ENCODE peak calls at places on chromosomes 12 and 14, in four cellular contexts. S is OCI-LY7, H is HAP-1, U is GM06990. A is an unnamed sample.

GRCh38 chr14:96204151-96205058 is at the start of gene BDKRB2:
- DNase-seq in S (no peak), H (no peak), U (no peak), A (peak; percentile 78)

GRCh38 chr14:93691042-93691780 is 97.1 kb downstream of the PRIMA1 start:
- DNase-seq in S (no peak), H (no peak), U (no peak), A (no peak)

GRCh38 chr12:25121916-25122315 is 73.0 kb downstream of the DNAI7 start:
- DNase-seq in S (no peak), H (no peak), U (no peak), A (no peak)

GRCh38 chr14:26394114-26394855 is 203.5 kb downstream of the NOVA1 start:
- DNase-seq in S (no peak), H (peak; percentile 78), U (no peak), A (no peak)

GRCh38 chr12:5200276-5201087 is 156.8 kb downstream of the KCNA5 start:
- DNase-seq in S (peak; percentile 48), H (no peak), U (peak; percentile 18), A (peak; percentile 87)

GRCh38 chr12:20368653-20369163 is 371 bp downstream of the PDE3A start:
- DNase-seq in S (no peak), H (peak; percentile 4), U (peak; percentile 6), A (peak; percentile 20)

GRCh38 chr14:72913809-72914208 is 12.5 kb upstream of the DCAF4 start:
- DNase-seq in S (no peak), H (no peak), U (no peak), A (no peak)

GRCh38 chr12:117998719-117999118 is 17.8 kb upstream of the RFC5 start:
- DNase-seq in S (no peak), H (no peak), U (no peak), A (no peak)

GRCh38 chr12:67658486-67658885 is 9.9 kb downstream of the DYRK2 start:
- DNase-seq in S (no peak), H (no peak), U (no peak), A (no peak)

GRCh38 chr12:94289551-94290312 is 141.4 kb downstream of the PLXNC1 start:
- DNase-seq in S (no peak), H (peak; percentile 15), U (no peak), A (no peak)

GRCh38 chr12:94285954-94286579 is 137.7 kb downstream of the PLXNC1 start:
- DNase-seq in S (no peak), H (no peak), U (no peak), A (peak; percentile 77)

GRCh38 chr12:94286580-94287244 is 138.3 kb downstream of the PLXNC1 start:
- DNase-seq in S (no peak), H (no peak), U (no peak), A (no peak)

GRCh38 chr12:94287245-94287628 is 138.9 kb downstream of the PLXNC1 start:
- DNase-seq in S (no peak), H (no peak), U (no peak), A (no peak)

GRCh38 chr12:94290353-94290752 is 142.0 kb downstream of the PLXNC1 start:
- DNase-seq in S (no peak), H (no peak), U (no peak), A (peak; percentile 55)
- H3K36me3 ChIP-seq in S (no peaks in the 10 kb centered on the region), H (no peaks in the 10 kb centered on the region), U (peaks cover 12% of the 10 kb centered on the region), A (no peaks in the 10 kb centered on the region)

GRCh38 chr12:49346659-49347306 is at the start of gene DNAJC22:
- DNase-seq in S (peak; percentile 47), H (no peak), U (peak; percentile 64), A (peak; percentile 39)

GRCh38 chr12:49345840-49346658 is 639 bp upstream of the DNAJC22 start:
- DNase-seq in S (no peak), H (no peak), U (no peak), A (no peak)

GRCh38 chr12:49345048-49345839 is 1.4 kb upstream of the DNAJC22 start:
- DNase-seq in S (peak; percentile 79), H (no peak), U (peak; percentile 71), A (peak; percentile 60)

GRCh38 chr12:49342914-49343731 is 3.6 kb upstream of the DNAJC22 start:
- DNase-seq in S (peak; percentile 54), H (no peak), U (no peak), A (peak; percentile 33)

GRCh38 chr12:49344486-49345047 is 2.1 kb upstream of the DNAJC22 start:
- DNase-seq in S (no peak), H (no peak), U (no peak), A (no peak)
- H3K4me3 ChIP-seq in S (peak overlapping the region; percentile 13), H (no peak overlapping the region), U (no peak overlapping the region), A (peak overlapping the region; percentile 26)

DNA sequence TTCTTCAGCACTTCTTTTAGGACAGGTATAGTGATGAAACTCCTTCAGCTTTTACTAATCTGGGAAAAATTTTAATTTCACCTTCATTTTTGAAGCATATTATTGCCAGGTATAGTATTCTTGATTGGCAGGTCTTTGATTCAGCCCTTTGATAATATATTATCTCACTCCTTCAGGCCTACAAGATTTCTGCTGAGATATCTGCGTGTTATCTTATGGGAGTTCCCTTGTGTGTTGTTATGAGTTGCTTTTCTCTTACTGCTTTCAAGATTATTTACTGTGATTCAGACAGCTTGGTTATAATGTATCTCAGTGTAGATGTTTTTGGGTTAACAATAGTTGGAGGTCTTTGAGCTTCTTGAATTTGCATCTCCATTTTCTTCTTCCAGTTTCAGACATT is 87.4 kb downstream of the ATF7IP start:
- DNase-seq in S (no peak), H (no peak), U (no peak), A (no peak)
- H3K36me3 ChIP-seq in S (peaks cover 93% of the 10 kb centered on the region), H (peaks cover 19% of the 10 kb centered on the region), U (peaks cover 6% of the 10 kb centered on the region), A (peaks cover 20% of the 10 kb centered on the region)

GRCh38 chr14:85934123-85934885 is 404.4 kb downstream of the FLRT2 start:
- DNase-seq in S (peak; percentile 61), H (peak; percentile 20), U (no peak), A (no peak)

DNA sequence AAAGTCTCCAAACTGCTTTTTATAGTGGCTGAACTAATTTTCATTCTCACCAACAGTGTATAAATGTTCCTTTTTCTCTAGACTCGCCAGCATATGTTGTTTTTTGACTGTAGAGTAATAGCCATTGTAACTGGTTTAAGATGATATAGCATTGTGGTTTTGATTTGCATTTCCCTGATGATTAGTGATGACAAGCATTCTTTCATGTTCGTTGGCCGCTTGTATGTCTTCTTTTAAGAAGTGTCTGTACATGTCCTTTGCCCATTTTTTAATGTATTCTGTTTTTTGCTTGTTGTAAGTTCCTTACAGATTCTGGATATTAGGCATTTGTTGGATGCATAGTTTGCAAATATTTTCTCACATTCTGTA is 404.9 kb downstream of the FLRT2 start:
- DNase-seq in S (peak; percentile 0), H (peak; percentile 5), U (no peak), A (no peak)
- H3K4me3 ChIP-seq in S (peak overlapping the region; percentile 70), H (peak overlapping the region; percentile 39), U (peak overlapping the region; percentile 61), A (no peak overlapping the region)

GRCh38 chr12:6463211-6463610 is 7.3 kb downstream of the VAMP1 start:
- DNase-seq in S (no peak), H (no peak), U (no peak), A (no peak)
- H3K36me3 ChIP-seq in S (peaks cover 93% of the 10 kb centered on the region), H (peaks cover 26% of the 10 kb centered on the region), U (peaks cover 48% of the 10 kb centered on the region), A (peaks cover 34% of the 10 kb centered on the region)